ENCODE peak calls at places on chromosomes 13 and 19, in seven cellular contexts. X, S, A, F, L, J and E are unnamed samples.
A peak's percentile ranks its signal among the peaks of the same experiment; 100 is the strongest.

GRCh38 chr13:76812206-76812882 is 73.9 kb downstream of the KCTD12 start:
- DNase-seq in X (no peak), S (no peak), A (peak; percentile 70), F (peak; percentile 65), L (no peak), J (no peak), E (peak; percentile 28)

GRCh38 chr13:59877933-59878332 is 285.8 kb downstream of the DIAPH3 start:
- DNase-seq in X (peak; percentile 3), S (no peak), A (no peak), F (peak; percentile 58), L (peak; percentile 33), J (peak; percentile 31), E (no peak)

GRCh38 chr13:50081106-50081898 is 66.1 kb downstream of the KCNRG start:
- DNase-seq in X (no peak), S (no peak), A (peak; percentile 76), F (no peak), L (no peak), J (peak; percentile 39), E (peak; percentile 63)

GRCh38 chr13:19023115-19023514 is 158.5 kb downstream of the TUBA3C start:
- DNase-seq in X (no peak), S (no peak), A (no peak), F (no peak), L (no peak), J (no peak), E (no peak)

GRCh38 chr13:20460744-20461143 is 64.9 kb downstream of the CRYL1 start:
- DNase-seq in X (no peak), S (no peak), A (no peak), F (no peak), L (no peak), J (peak; percentile 28), E (no peak)

GRCh38 chr13:98307744-98308524 is 130.9 kb upstream of the RNF113B start:
- DNase-seq in X (no peak), S (no peak), A (peak; percentile 73), F (peak; percentile 82), L (no peak), J (no peak), E (no peak)

GRCh38 chr13:71661921-71662320 is 205.1 kb downstream of the DACH1 start:
- DNase-seq in X (no peak), S (no peak), A (no peak), F (peak; percentile 88), L (no peak), J (peak; percentile 84), E (no peak)

GRCh38 chr13:24842533-24843278 is 78.7 kb downstream of the RNF17 start:
- DNase-seq in X (peak; percentile 4), S (no peak), A (no peak), F (peak; percentile 28), L (no peak), J (no peak), E (no peak)

GRCh38 chr19:54095136-54095858 is 5.3 kb downstream of the OSCAR start:
- DNase-seq in X (no peak), S (no peak), A (peak; percentile 57), F (no peak), L (no peak), J (no peak), E (no peak)

GRCh38 chr13:112781881-112782361 is 92.1 kb downstream of the ATP11A start:
- DNase-seq in X (no peak), S (peak; percentile 70), A (peak; percentile 78), F (peak; percentile 47), L (no peak), J (peak; percentile 59), E (no peak)

GRCh38 chr19:54245936-54246335 is 3.3 kb upstream of the LILRA6 start:
- DNase-seq in X (no peak), S (no peak), A (no peak), F (no peak), L (no peak), J (no peak), E (no peak)

GRCh38 chr13:112990783-112991182 is 21.8 kb downstream of the MCF2L start:
- DNase-seq in X (no peak), S (no peak), A (no peak), F (no peak), L (no peak), J (no peak), E (no peak)

GRCh38 chr13:59422646-59423045 is 741.1 kb downstream of the DIAPH3 start:
- DNase-seq in X (peak; percentile 42), S (no peak), A (no peak), F (no peak), L (no peak), J (no peak), E (no peak)

GRCh38 chr13:51874651-51875050 is 12.9 kb downstream of the CCDC70 start:
- DNase-seq in X (no peak), S (no peak), A (no peak), F (no peak), L (no peak), J (no peak), E (no peak)

GRCh38 chr19:17590780-17591688 is 35.6 kb downstream of the COLGALT1 start:
- DNase-seq in X (no peak), S (no peak), A (no peak), F (no peak), L (no peak), J (no peak), E (no peak)

GRCh38 chr19:29259153-29259552 is 46.2 kb upstream of the UQCRFS1 start:
- DNase-seq in X (no peak), S (no peak), A (no peak), F (no peak), L (no peak), J (no peak), E (no peak)

GRCh38 chr19:30529876-30530275 is 157.7 kb downstream of the ZNF536 start:
- DNase-seq in X (no peak), S (no peak), A (no peak), F (no peak), L (no peak), J (no peak), E (peak; percentile 64)

GRCh38 chr19:51712461-51713081 is 11.2 kb downstream of the HAS1 start:
- DNase-seq in X (peak; percentile 39), S (no peak), A (no peak), F (peak; percentile 27), L (no peak), J (peak; percentile 38), E (no peak)

GRCh38 chr13:99269627-99270252 is 11.6 kb upstream of the GPR18 start:
- DNase-seq in X (peak; percentile 57), S (no peak), A (no peak), F (peak; percentile 81), L (no peak), J (peak; percentile 76), E (no peak)

GRCh38 chr19:8567522-8568172 is 9.6 kb downstream of the MYO1F start:
- DNase-seq in X (no peak), S (no peak), A (no peak), F (no peak), L (no peak), J (no peak), E (no peak)

GRCh38 chr13:65882810-65883209 is 1347.3 kb downstream of the PCDH9 start:
- DNase-seq in X (no peak), S (no peak), A (no peak), F (no peak), L (no peak), J (no peak), E (no peak)

GRCh38 chr13:52006491-52007245 is 4.6 kb downstream of the ATP7B start:
- DNase-seq in X (no peak), S (no peak), A (no peak), F (no peak), L (no peak), J (no peak), E (no peak)

GRCh38 chr19:45641274-45642105 is 2.3 kb upstream of the EML2 start:
- DNase-seq in X (peak; percentile 83), S (no peak), A (peak; percentile 79), F (peak; percentile 62), L (no peak), J (peak; percentile 57), E (peak; percentile 58)

GRCh38 chr19:45636902-45637301 is 2.3 kb downstream of the EML2 start:
- DNase-seq in X (no peak), S (no peak), A (no peak), F (no peak), L (no peak), J (no peak), E (no peak)

GRCh38 chr19:45637890-45638667 is 1.1 kb downstream of the EML2 start:
- DNase-seq in X (peak; percentile 46), S (no peak), A (no peak), F (peak; percentile 47), L (no peak), J (no peak), E (no peak)

GRCh38 chr19:45640849-45641273 is 1.7 kb upstream of the EML2 start:
- DNase-seq in X (no peak), S (no peak), A (no peak), F (no peak), L (no peak), J (no peak), E (no peak)

GRCh38 chr19:45638930-45639729 is at the start of gene EML2:
- DNase-seq in X (no peak), S (no peak), A (no peak), F (no peak), L (no peak), J (peak; percentile 28), E (peak; percentile 60)
- TF ChIP-seq CTCF in X (peak; percentile 55), S (no peak), A (no peak), F (peak; percentile 25), L (peak; percentile 42), J (peak; percentile 34), E (no peak)

GRCh38 chr19:41577833-41578232 is 1.9 kb downstream of the CEACAM21 start:
- DNase-seq in X (no peak), S (no peak), A (no peak), F (no peak), L (no peak), J (no peak), E (no peak)
- TF ChIP-seq CTCF in X (no peak), S (no peak), A (no peak), F (no peak), L (no peak), J (no peak), E (no peak)

GRCh38 chr13:38902551-38902950 is 88.1 kb downstream of the STOML3 start:
- DNase-seq in X (no peak), S (no peak), A (no peak), F (no peak), L (no peak), J (no peak), E (no peak)

GRCh38 chr13:38899581-38899980 is 91.0 kb downstream of the STOML3 start:
- DNase-seq in X (no peak), S (no peak), A (no peak), F (no peak), L (no peak), J (no peak), E (no peak)

GRCh38 chr13:38898481-38898880 is 92.2 kb downstream of the STOML3 start:
- DNase-seq in X (no peak), S (no peak), A (no peak), F (no peak), L (no peak), J (no peak), E (no peak)

GRCh38 chr13:38897521-38897920 is 93.1 kb downstream of the STOML3 start:
- DNase-seq in X (no peak), S (no peak), A (no peak), F (no peak), L (no peak), J (no peak), E (no peak)

GRCh38 chr13:38900188-38900587 is 90.4 kb downstream of the STOML3 start:
- DNase-seq in X (no peak), S (no peak), A (no peak), F (no peak), L (no peak), J (no peak), E (peak; percentile 25)
- TF ChIP-seq CTCF in X (no peak), S (no peak), A (no peak), F (no peak), L (no peak), J (peak; percentile 37), E (no peak)

GRCh38 chr13:107678075-107678689 is 537.2 kb downstream of the LIG4 start:
- DNase-seq in X (no peak), S (no peak), A (no peak), F (peak; percentile 50), L (no peak), J (no peak), E (peak; percentile 31)
- TF ChIP-seq CTCF in X (no peak), S (no peak), A (no peak), F (peak; percentile 11), L (no peak), J (peak; percentile 23), E (no peak)